ENCODE peak calls at places on chromosomes 2 and 18, in nine cellular contexts. U is AG04450, W is astrocyte of the spinal cord, H is HL-60, B is adipocyte, D is keratinocyte, T is psoas muscle, O is prostate gland, C is IMR-90. R is an unnamed sample.

GRCh38 chr18:54112356-54112755 is 112.1 kb downstream of the MBD2 start:
- DNase-seq in O (no peak), D (no peak), H (no peak), W (no peak), B (peak), U (no peak), C (no peak), T (no peak), R (no peak)

GRCh38 chr2:134450114-134450513 is 196.2 kb downstream of the MGAT5 start:
- DNase-seq in B (no peak), W (no peak), O (no peak), D (no peak), H (no peak), U (no peak), T (no peak), C (no peak), R (no peak)

GRCh38 chr2:70985956-70986355 is 7.5 kb downstream of the ANKRD53 start:
- DNase-seq in C (no peak), T (no peak), U (no peak), D (no peak), W (no peak), O (no peak), B (no peak), H (no peak), R (no peak)

GRCh38 chr18:77032121-77032758 is 100.3 kb downstream of the MBP start:
- DNase-seq in B (no peak), H (peak), U (no peak), W (peak), T (no peak), O (no peak), D (no peak), C (no peak), R (no peak)

GRCh38 chr2:39606585-39606984 is 59.1 kb upstream of the TMEM178A start:
- DNase-seq in W (peak), U (no peak), T (no peak), O (no peak), B (no peak), H (no peak), D (no peak), C (no peak), R (no peak)

GRCh38 chr18:45526120-45526841 is 89.0 kb upstream of the SLC14A2 start:
- DNase-seq in C (no peak), W (peak), B (peak), O (no peak), H (no peak), D (no peak), T (no peak), U (no peak), R (no peak)

GRCh38 chr2:232325324-232326273 is 53.0 kb upstream of the ALPP start:
- DNase-seq in H (peak), T (peak), W (no peak), U (peak), C (peak), D (no peak), B (peak), O (no peak), R (no peak)

GRCh38 chr2:230849633-230850357 is 14.9 kb upstream of the ITM2C start:
- DNase-seq in H (peak), C (no peak), W (no peak), T (no peak), O (no peak), U (no peak), B (peak), D (no peak), R (no peak)

GRCh38 chr2:145984541-145984940 is 1464.6 kb upstream of the ZEB2 start:
- DNase-seq in B (peak), D (peak), U (no peak), T (no peak), C (peak), O (no peak), W (peak), H (no peak), R (no peak)

GRCh38 chr2:172968061-172968469 is 107.6 kb upstream of the MAP3K20 start:
- DNase-seq in W (peak), T (peak), B (peak), C (peak), D (no peak), H (no peak), U (peak), O (no peak), R (no peak)

GRCh38 chr2:220078439-220078838 is 451.0 kb downstream of the SLC4A3 start:
- DNase-seq in T (no peak), W (peak), D (no peak), B (peak), O (no peak), H (no peak), U (no peak), C (peak), R (no peak)

GRCh38 chr2:26187537-26188104 is 14.7 kb downstream of the GAREM2 start:
- DNase-seq in W (no peak), B (no peak), O (no peak), C (no peak), T (no peak), U (no peak), H (no peak), D (no peak), R (no peak)

GRCh38 chr2:105313877-105314276 is 15.7 kb downstream of the TGFBRAP1 start:
- DNase-seq in T (no peak), D (no peak), B (no peak), O (no peak), W (no peak), C (no peak), U (no peak), H (no peak), R (no peak)

GRCh38 chr18:46660955-46661749 is 4.1 kb upstream of the LOXHD1 start:
- DNase-seq in O (no peak), U (no peak), B (peak), T (no peak), D (no peak), H (no peak), W (peak), C (peak), R (no peak)

GRCh38 chr2:104378853-104379374 is 475.0 kb upstream of the POU3F3 start:
- DNase-seq in D (no peak), B (no peak), C (no peak), W (peak), H (peak), O (no peak), U (no peak), T (no peak), R (no peak)

GRCh38 chr2:119068154-119068725 is 90.3 kb downstream of the C1QL2 start:
- DNase-seq in D (no peak), W (no peak), B (no peak), U (no peak), T (no peak), C (no peak), H (no peak), O (no peak), R (no peak)

GRCh38 chr18:8424917-8425725 is 184.1 kb upstream of the RAB12 start:
- DNase-seq in U (peak), W (peak), B (peak), D (peak), C (peak), O (no peak), H (no peak), T (no peak), R (no peak)

GRCh38 chr18:63292844-63293683 is 26.5 kb downstream of the BCL2 start:
- DNase-seq in B (no peak), D (no peak), T (peak), O (no peak), W (no peak), H (peak), U (no peak), C (no peak), R (no peak)

GRCh38 chr2:62383843-62384242 is 122.2 kb downstream of the TMEM17 start:
- DNase-seq in B (no peak), W (peak), U (no peak), C (peak), O (no peak), H (no peak), D (no peak), T (no peak), R (no peak)

GRCh38 chr2:100953406-100954043 is 48.6 kb upstream of the RPL31 start:
- DNase-seq in H (no peak), O (no peak), W (no peak), C (no peak), B (no peak), D (no peak), U (no peak), T (no peak), R (no peak)

GRCh38 chr18:58162127-58162526 is 118.1 kb downstream of the NEDD4L start:
- DNase-seq in T (no peak), W (no peak), H (no peak), C (no peak), O (no peak), U (no peak), B (no peak), D (no peak), R (no peak)

GRCh38 chr2:164369416-164369815 is 251.9 kb downstream of the GRB14 start:
- DNase-seq in D (no peak), T (no peak), C (no peak), O (no peak), H (no peak), U (no peak), W (peak), B (peak), R (no peak)

GRCh38 chr2:47075361-47076125 is 79.6 kb downstream of the STPG4 start:
- DNase-seq in U (no peak), W (no peak), H (no peak), T (no peak), O (no peak), B (no peak), D (no peak), C (peak), R (no peak)

GRCh38 chr2:40630035-40630434 is 178.1 kb upstream of the SLC8A1 start:
- DNase-seq in O (no peak), H (no peak), D (no peak), C (no peak), T (no peak), U (no peak), B (no peak), W (no peak), R (no peak)
- H3K4me3 ChIP-seq in O (no peak), H (no peak), D (no peak), C (no peak), T (no peak), U (no peak), B (no peak), W (no peak), R (no peak)

GRCh38 chr2:99707592-99707991 is 217.8 kb upstream of the REV1 start:
- DNase-seq in D (no peak), H (no peak), B (peak), U (peak), O (no peak), T (no peak), C (peak), W (peak), R (no peak)

GRCh38 chr2:99709229-99709628 is 219.4 kb upstream of the REV1 start:
- DNase-seq in H (no peak), W (no peak), B (no peak), O (no peak), C (no peak), U (no peak), T (no peak), D (no peak), R (no peak)

GRCh38 chr2:99708231-99708630 is 218.4 kb upstream of the REV1 start:
- DNase-seq in T (peak), B (no peak), D (no peak), U (no peak), O (no peak), W (no peak), H (no peak), C (no peak), R (no peak)

GRCh38 chr2:99706734-99707133 is 216.9 kb upstream of the REV1 start:
- DNase-seq in U (no peak), W (no peak), O (no peak), H (no peak), T (no peak), D (no peak), B (no peak), C (no peak), R (no peak)

GRCh38 chr2:99710720-99711612 is 221.1 kb upstream of the REV1 start:
- DNase-seq in W (no peak), H (no peak), T (peak), C (no peak), D (no peak), U (no peak), B (no peak), O (no peak), R (no peak)
- H3K4me3 ChIP-seq in W (no peak), H (no peak), T (no peak), C (no peak), D (no peak), U (no peak), B (no peak), O (no peak), R (no peak)

DNA sequence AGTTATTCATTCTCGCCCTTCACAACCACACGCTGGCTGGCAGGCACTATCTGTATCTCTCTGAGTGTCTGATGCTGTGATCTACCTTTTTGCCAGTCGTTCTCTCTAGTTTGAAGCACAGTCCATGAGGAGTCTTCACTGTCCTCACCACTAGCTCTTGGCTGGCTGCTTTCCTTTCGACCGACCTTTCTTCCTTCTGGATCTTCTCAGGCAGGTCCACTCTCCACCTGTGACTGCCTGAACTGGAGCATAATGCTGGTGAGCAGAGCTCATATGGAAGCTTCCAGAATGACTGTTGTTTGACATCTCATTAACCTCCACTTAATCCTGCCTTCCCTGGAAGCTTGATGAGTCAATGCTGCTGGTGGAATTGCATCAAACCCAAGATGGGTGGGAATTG is 283.5 kb upstream of the HDAC4 start:
- DNase-seq in O (no peak), D (no peak), T (no peak), W (no peak), C (no peak), H (no peak), B (no peak), U (no peak), R (no peak)
- H3K4me3 ChIP-seq in O (no peak), D (no peak), T (no peak), W (no peak), C (no peak), H (no peak), B (no peak), U (no peak), R (no peak)

GRCh38 chr2:19348692-19349091 is 9.7 kb downstream of the OSR1 start:
- DNase-seq in B (no peak), C (no peak), W (no peak), T (no peak), U (no peak), O (no peak), H (no peak), D (no peak), R (no peak)
- H3K4me3 ChIP-seq in B (peak), C (peak), W (peak), T (peak), U (no peak), O (no peak), H (no peak), D (no peak), R (peak)

GRCh38 chr2:1047485-1047884 is 96.8 kb downstream of the SNTG2 start:
- DNase-seq in D (no peak), B (no peak), C (no peak), O (no peak), U (no peak), H (no peak), W (peak), T (no peak), R (no peak)
- H3K4me3 ChIP-seq in D (no peak), B (no peak), C (no peak), O (no peak), U (no peak), H (no peak), W (no peak), T (no peak), R (no peak)

DNA sequence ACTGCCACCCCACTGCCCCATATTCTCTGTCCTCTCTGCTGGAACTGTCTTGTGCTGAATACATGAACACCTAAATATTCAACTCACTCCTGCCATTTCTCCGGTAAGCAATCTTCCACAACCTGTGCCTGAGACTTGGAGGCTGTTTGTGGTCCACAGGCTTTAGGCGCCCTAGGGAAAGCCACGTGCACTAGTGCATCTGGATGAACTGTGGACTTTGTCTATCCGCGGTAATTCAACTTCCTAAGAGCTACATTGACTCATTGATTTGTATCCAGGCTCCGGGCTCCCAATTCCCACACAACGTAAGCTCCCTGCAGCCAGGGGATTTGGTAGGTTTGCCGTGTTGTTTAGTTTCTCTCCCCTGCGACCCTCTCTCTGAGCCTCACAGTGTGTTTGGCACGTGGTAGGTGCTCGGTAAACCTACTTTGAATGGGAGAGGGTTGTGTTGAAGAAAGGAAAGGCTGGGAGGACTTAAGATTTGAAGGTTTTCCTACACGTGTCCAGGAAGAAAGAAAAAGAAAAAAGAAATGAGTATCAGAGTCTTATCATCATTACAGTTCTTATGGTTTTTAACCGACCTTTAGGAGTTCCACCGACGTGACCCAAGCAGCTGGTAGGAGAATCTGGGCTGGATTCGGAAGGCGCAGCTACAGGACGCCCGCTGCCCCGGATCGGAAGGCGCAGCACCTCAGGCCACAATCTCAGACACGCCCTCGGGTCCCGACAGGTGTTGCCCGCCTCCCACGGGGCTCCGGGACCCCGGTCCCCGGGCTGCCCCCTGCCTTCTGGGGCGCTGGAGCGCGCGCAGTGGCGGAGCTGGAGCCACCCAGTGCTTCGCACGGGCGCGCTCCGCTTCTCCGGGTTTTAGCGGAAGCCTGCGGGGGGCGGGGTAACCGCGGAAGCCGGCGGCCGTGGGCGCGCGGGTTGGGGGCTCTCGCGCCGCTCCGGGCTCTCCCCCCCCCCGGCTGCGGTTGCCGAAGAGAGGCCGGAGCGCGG is 718.4 kb downstream of the DPP10 start:
- DNase-seq in W (no peak), C (no peak), U (no peak), H (no peak), D (no peak), B (no peak), O (no peak), T (peak), R (no peak)
- H3K4me3 ChIP-seq in W (no peak), C (no peak), U (no peak), H (no peak), D (no peak), B (no peak), O (no peak), T (no peak), R (no peak)

GRCh38 chr2:10912796-10913445 is 1.2 kb downstream of the KCNF1 start:
- DNase-seq in B (no peak), U (no peak), H (no peak), C (no peak), O (no peak), D (no peak), W (no peak), T (no peak), R (no peak)
- H3K4me3 ChIP-seq in B (no peak), U (no peak), H (no peak), C (no peak), O (no peak), D (no peak), W (no peak), T (no peak), R (no peak)

GRCh38 chr18:13382683-13382989 is 164.1 kb downstream of the LDLRAD4 start:
- DNase-seq in O (no peak), C (no peak), D (no peak), B (no peak), W (no peak), U (no peak), T (no peak), H (no peak), R (no peak)

GRCh38 chr18:13381331-13381730 is 162.8 kb downstream of the LDLRAD4 start:
- DNase-seq in B (no peak), O (no peak), T (no peak), C (no peak), U (no peak), H (no peak), W (no peak), D (no peak), R (no peak)

GRCh38 chr18:13380671-13381070 is 162.1 kb downstream of the LDLRAD4 start:
- DNase-seq in D (no peak), O (no peak), T (no peak), U (no peak), W (peak), C (no peak), B (no peak), H (no peak), R (no peak)

GRCh38 chr18:13382990-13383821 is 164.6 kb downstream of the LDLRAD4 start:
- DNase-seq in O (no peak), W (no peak), H (no peak), U (no peak), T (no peak), D (no peak), B (no peak), C (no peak), R (no peak)

GRCh38 chr18:13381907-13382682 is 163.5 kb downstream of the LDLRAD4 start:
- DNase-seq in O (peak), U (no peak), D (no peak), W (peak), T (peak), B (peak), H (no peak), C (peak), R (no peak)
- H3K4me3 ChIP-seq in O (no peak), U (no peak), D (no peak), W (no peak), T (peak), B (peak), H (no peak), C (no peak), R (no peak)

DNA sequence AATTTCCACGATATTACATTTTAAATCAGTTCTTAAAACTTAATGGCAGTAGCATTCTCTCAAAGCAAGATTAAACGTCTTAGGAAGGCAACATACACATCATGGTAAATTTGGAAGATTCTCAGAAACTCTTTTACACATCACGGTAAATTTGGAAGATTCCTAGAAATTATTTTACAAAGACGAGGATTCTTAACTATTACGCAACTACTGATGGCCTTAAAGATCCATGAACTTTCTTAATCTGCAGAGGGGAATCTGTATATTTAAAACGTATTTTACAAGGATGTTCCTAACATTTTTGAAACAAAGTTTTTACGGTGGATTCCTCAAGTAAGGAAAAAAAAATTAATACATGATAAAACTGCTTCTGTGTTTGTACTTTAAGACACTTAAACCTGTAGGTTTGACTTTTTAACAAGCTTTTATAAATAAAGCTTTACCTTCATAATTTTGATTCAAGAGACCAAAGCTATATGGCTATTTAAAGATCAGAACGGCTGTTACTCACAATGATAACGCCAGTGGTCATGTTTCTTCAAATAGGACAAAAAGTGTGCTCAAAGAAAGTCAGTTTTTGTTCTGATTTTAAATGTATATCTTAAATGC is 1.7 kb downstream of the ATF2 start:
- DNase-seq in H (no peak), O (no peak), W (no peak), T (no peak), C (no peak), D (no peak), U (no peak), B (peak), R (no peak)
- H3K4me3 ChIP-seq in H (peak), O (no peak), W (peak), T (peak), C (no peak), D (peak), U (peak), B (peak), R (peak)

DNA sequence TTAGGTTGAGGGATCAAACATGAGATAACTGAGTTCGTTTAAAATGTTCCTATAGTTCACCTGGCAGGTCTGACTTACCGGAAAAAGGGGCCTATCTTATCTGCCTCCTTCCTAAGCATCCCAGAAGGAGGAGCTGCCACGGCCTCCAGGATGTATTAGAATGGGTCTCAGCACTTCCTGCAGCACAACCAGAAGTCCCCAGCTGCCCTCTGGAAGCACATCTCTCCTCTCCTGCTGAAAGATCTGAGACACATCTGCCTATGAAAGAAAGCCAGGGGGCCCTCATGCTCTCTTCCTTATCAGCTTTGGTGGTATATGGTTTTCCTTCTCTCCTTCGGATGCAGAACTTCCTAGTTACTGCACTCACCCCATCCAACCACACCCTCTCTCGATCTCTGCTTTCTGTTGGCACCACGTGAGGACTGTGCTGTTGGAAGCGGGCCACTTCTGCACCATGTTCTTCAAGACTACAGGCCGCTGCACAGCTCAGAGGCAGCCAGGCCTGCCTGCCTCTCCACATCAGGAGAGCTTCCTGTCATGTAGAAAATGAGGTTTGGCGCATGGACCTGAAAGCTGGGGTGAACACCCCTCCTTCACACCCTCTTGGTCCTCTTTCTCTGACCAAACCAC is 6.5 kb downstream of the IGFBP5 start:
- DNase-seq in D (no peak), W (no peak), T (no peak), C (no peak), B (no peak), H (no peak), O (no peak), U (no peak), R (no peak)
- H3K4me3 ChIP-seq in D (no peak), W (no peak), T (no peak), C (peak), B (no peak), H (no peak), O (no peak), U (peak), R (no peak)